ENCODE peak calls at places on chromosomes 2 and 18, in six cellular contexts. C is tibial nerve; T is CD8-positive, alpha-beta memory T cell; K is CD4-positive, alpha-beta memory T cell; G is neuronal stem cell; X is left lung. F is an unnamed sample. For H3K36me3, the result is how much of the 10 kb centered on the place peaks cover.

GRCh38 chr2:229270551-229271410 is at the start of gene PID1:
- DNase-seq in K (no peak), T (no peak), X (peak), G (peak), C (no peak), F (no peak)

GRCh38 chr2:129820908-129821307 is 158.6 kb upstream of the RAB6C start:
- DNase-seq in T (no peak), K (no peak), G (no peak), C (no peak), X (no peak), F (no peak)

GRCh38 chr2:159860611-159861010 is 62.6 kb upstream of the CD302 start:
- DNase-seq in X (no peak), C (no peak), G (no peak), T (no peak), K (no peak), F (no peak)

GRCh38 chr18:79772865-79773696 is 24.7 kb upstream of the KCNG2 start:
- DNase-seq in T (no peak), K (no peak), C (no peak), G (no peak), X (no peak), F (peak)

GRCh38 chr2:79373359-79374115 is 139.3 kb upstream of the CTNNA2 start:
- DNase-seq in X (no peak), G (no peak), C (no peak), K (no peak), T (no peak), F (no peak)

GRCh38 chr18:478679-479078 is 21.8 kb downstream of the COLEC12 start:
- DNase-seq in X (no peak), C (no peak), K (no peak), T (no peak), G (no peak), F (no peak)

GRCh38 chr2:236646871-236647270 is 77.2 kb downstream of the ACKR3 start:
- DNase-seq in T (no peak), G (no peak), K (no peak), X (no peak), C (no peak), F (no peak)

GRCh38 chr2:157895531-157895930 is 19.4 kb upstream of the ACVR1 start:
- DNase-seq in T (no peak), K (no peak), X (no peak), C (no peak), G (no peak), F (no peak)

GRCh38 chr18:78192044-78192443 is 787.6 kb upstream of the SALL3 start:
- DNase-seq in K (no peak), C (no peak), T (no peak), X (peak), G (no peak), F (no peak)

GRCh38 chr18:26706796-26707406 is 158.5 kb upstream of the KCTD1 start:
- DNase-seq in C (no peak), G (no peak), T (no peak), X (no peak), K (no peak), F (no peak)

GRCh38 chr18:25595274-25595673 is 243.3 kb upstream of the ZNF521 start:
- DNase-seq in X (no peak), G (no peak), C (no peak), K (no peak), T (no peak), F (no peak)
- H3K27ac ChIP-seq in X (no peak), G (no peak), C (no peak), K (no peak), T (no peak), F (no peak)

DNA sequence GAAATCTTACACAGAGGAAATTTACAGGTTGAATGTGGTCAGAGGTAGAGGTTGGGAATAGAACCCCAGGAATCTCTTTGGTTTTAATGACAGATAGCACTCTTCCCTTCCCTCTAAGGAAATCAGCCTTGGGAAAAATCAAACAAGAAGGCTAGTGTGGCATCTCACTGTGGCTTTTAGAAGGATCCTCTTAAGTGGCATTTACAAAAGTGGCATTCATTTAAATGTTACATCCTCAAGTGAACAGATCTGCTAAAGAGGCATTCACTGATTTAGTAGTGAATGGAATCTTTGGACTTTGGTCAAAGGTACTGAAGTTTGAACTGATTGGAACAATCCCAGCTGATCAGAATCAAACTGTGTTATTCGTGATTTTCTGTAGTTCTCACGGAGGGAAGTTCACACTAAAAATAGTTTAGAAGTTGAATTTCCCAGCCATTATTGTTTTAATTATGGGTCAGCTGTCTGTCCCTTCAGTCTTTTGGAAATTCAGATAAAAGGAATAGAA is 136.5 kb upstream of the FN1 start:
- DNase-seq in G (no peak), X (no peak), K (no peak), T (no peak), C (no peak), F (no peak)
- H3K4me3 ChIP-seq in G (no peak), X (no peak), K (no peak), T (no peak), C (no peak), F (no peak)

GRCh38 chr2:73938761-73939352 is 12.2 kb downstream of the DGUOK start:
- DNase-seq in K (peak), X (no peak), G (no peak), C (no peak), T (no peak), F (no peak)
- H3K36me3 ChIP-seq in K (under half), X (under half), G (under half), C (under half), T (under half), F (half or more)

DNA sequence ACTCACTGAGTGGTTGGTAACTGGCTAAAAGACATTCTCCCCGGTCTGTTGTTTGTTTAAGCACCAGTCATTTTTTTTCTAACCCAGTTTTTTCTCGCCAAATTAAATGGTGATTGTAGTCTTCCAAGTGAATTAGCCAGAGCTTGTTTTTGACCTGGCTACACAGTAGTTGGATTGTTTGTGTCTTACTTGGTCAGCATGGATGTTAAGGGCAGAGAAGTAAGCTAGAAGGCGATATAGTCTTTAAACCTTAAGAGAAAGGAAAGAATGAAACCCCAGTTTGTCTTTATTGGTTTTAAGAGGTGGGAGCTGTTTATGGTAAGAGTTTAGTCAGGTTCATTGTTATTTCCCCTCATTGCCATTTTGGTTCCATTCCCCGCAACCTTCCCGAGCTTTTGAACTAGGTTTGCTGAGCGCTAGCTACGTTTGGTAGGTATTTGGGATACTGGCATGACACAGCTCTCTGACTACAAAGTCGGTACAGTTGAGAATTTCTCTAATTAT is 2.5 kb downstream of the MAP4K4 start:
- DNase-seq in T (no peak), G (no peak), C (no peak), K (no peak), X (no peak), F (no peak)
- H3K27ac ChIP-seq in T (peak), G (no peak), C (peak), K (peak), X (peak), F (peak)

GRCh38 chr2:74497777-74498499 is 1.5 kb downstream of the LBX2 start:
- DNase-seq in C (no peak), K (no peak), T (no peak), X (no peak), G (no peak), F (no peak)

GRCh38 chr2:74495440-74495839 is 4.0 kb downstream of the LBX2 start:
- DNase-seq in T (no peak), C (no peak), K (no peak), X (no peak), G (no peak), F (no peak)

GRCh38 chr2:74499269-74499939 is at the start of gene LBX2:
- DNase-seq in K (no peak), T (no peak), G (no peak), C (no peak), X (no peak), F (no peak)

GRCh38 chr2:74498500-74499268 is 719 bp downstream of the LBX2 start:
- DNase-seq in T (no peak), C (no peak), G (no peak), X (no peak), K (no peak), F (no peak)

GRCh38 chr2:74496997-74497776 is 2.2 kb downstream of the LBX2 start:
- DNase-seq in K (no peak), C (no peak), G (no peak), T (no peak), X (no peak), F (no peak)
- H3K4me3 ChIP-seq in K (peak), C (no peak), G (peak), T (peak), X (peak), F (no peak)

F was measured in RWPE2.